ENCODE peak calls at places on chromosomes 3 and 15, in seven cellular contexts. W is adrenal gland, M is stomach, O is psoas muscle, X is neural progenitor cell, J is hepatocyte, T is GM23338. S is an unnamed sample.

GRCh38 chr15:57458255-57458850 is 82.0 kb downstream of the CGNL1 start:
- DNase-seq in M (peak), X (no peak), T (no peak), J (no peak), W (no peak), O (no peak), S (no peak)

GRCh38 chr3:60803812-60804211 is 447.4 kb downstream of the FHIT start:
- DNase-seq in M (no peak), T (no peak), O (no peak), W (no peak), X (no peak), J (no peak), S (no peak)

GRCh38 chr15:64155802-64156651 is 4.5 kb downstream of the SNX22 start:
- DNase-seq in W (peak), X (no peak), M (no peak), J (no peak), T (no peak), O (no peak), S (no peak)

GRCh38 chr15:38750816-38751215 is 186.2 kb upstream of the RASGRP1 start:
- DNase-seq in X (no peak), T (no peak), J (no peak), O (no peak), M (no peak), W (no peak), S (no peak)

GRCh38 chr3:9897408-9898372 is 5.0 kb upstream of the IL17RE start:
- DNase-seq in O (no peak), M (peak), W (peak), J (peak), X (no peak), T (no peak), S (no peak)

GRCh38 chr3:114384558-114384903 is 90.7 kb downstream of the TIGIT start:
- DNase-seq in W (no peak), M (no peak), T (no peak), X (no peak), J (no peak), O (no peak), S (no peak)

GRCh38 chr3:53194218-53195065 is 33.4 kb downstream of the PRKCD start:
- DNase-seq in T (peak), J (no peak), O (peak), W (peak), X (peak), M (no peak), S (no peak)

GRCh38 chr15:77094397-77095030 is 23.6 kb upstream of the TSPAN3 start:
- DNase-seq in M (no peak), T (peak), X (peak), W (no peak), J (no peak), O (no peak), S (no peak)

GRCh38 chr3:119292666-119293065 is 1.5 kb upstream of the ARHGAP31 start:
- DNase-seq in J (no peak), X (no peak), T (no peak), O (no peak), M (no peak), W (no peak), S (no peak)

GRCh38 chr15:43975326-43975725 is 148.5 kb downstream of the WDR76 start:
- DNase-seq in T (no peak), M (no peak), J (no peak), W (no peak), X (no peak), O (no peak), S (no peak)

GRCh38 chr3:145750657-145751056 is 410.3 kb downstream of the PLOD2 start:
- DNase-seq in J (no peak), X (no peak), M (no peak), O (no peak), W (no peak), T (no peak), S (no peak)

GRCh38 chr3:195356151-195357086 is 85.5 kb upstream of the XXYLT1 start:
- DNase-seq in W (peak), J (no peak), T (peak), M (no peak), O (peak), X (peak), S (no peak)

GRCh38 chr3:69236808-69237707 is 114.7 kb upstream of the LMOD3 start:
- DNase-seq in O (no peak), M (no peak), T (peak), X (no peak), W (no peak), J (no peak), S (no peak)

GRCh38 chr15:33279613-33280205 is 31.1 kb upstream of the RYR3 start:
- DNase-seq in M (no peak), X (no peak), O (no peak), J (no peak), W (no peak), T (peak), S (no peak)

GRCh38 chr15:50341737-50342136 is 13.3 kb downstream of the GABPB1 start:
- DNase-seq in O (no peak), M (no peak), J (no peak), W (no peak), X (no peak), T (no peak), S (no peak)

GRCh38 chr15:51191072-51191665 is 96.5 kb upstream of the TNFAIP8L3 start:
- DNase-seq in O (peak), T (no peak), M (no peak), W (no peak), X (no peak), J (no peak), S (no peak)

GRCh38 chr3:159620281-159620680 is 368.4 kb upstream of the IL12A start:
- DNase-seq in M (no peak), O (no peak), W (no peak), X (no peak), T (no peak), J (no peak), S (no peak)

GRCh38 chr3:166284994-166285393 is 447.8 kb upstream of the BCHE start:
- DNase-seq in M (no peak), J (peak), T (no peak), X (no peak), O (no peak), W (no peak), S (no peak)

GRCh38 chr3:78724886-78725285 is 1042.9 kb downstream of the ROBO1 start:
- DNase-seq in J (no peak), X (peak), M (no peak), W (no peak), O (no peak), T (peak), S (no peak)

GRCh38 chr15:67248106-67248505 is 6.4 kb downstream of the AAGAB start:
- DNase-seq in X (no peak), T (no peak), J (no peak), W (no peak), M (no peak), O (no peak), S (no peak)

GRCh38 chr3:17743660-17743995 is 1.2 kb upstream of the TBC1D5 start:
- DNase-seq in X (no peak), J (no peak), W (no peak), M (no peak), T (no peak), O (no peak), S (no peak)
- H3K4me3 ChIP-seq in X (peak), J (peak), W (no peak), M (no peak), T (peak), O (peak), S (no peak)

DNA sequence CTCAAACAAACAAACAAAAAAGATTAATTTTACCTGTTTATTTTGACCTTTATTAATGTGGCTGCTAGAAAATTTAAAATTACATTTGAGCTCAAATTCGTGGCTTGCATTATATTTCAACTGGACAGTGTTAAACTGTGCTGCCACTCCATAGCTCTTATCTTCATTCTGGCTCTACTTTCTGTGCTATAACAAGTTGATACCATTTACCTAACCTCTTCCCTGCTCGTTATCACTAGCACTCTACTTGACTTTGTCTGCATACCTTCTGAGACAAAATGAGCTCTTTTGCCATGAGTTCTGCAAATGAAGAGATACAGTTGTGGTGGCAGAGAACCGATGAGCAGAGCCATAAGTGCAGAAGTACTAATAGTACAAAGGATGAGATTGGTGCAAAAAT is 26.4 kb downstream of the MINDY2 start:
- DNase-seq in J (no peak), X (no peak), W (no peak), M (no peak), T (no peak), O (no peak), S (no peak)
- H3K4me3 ChIP-seq in J (no peak), X (no peak), W (no peak), M (no peak), T (no peak), O (no peak), S (no peak)

GRCh38 chr3:89107461-89108035 is at the start of gene EPHA3:
- DNase-seq in X (peak), W (peak), J (peak), M (peak), T (peak), O (peak), S (peak)
- H3K4me3 ChIP-seq in X (peak), W (no peak), J (peak), M (peak), T (peak), O (peak), S (peak)

GRCh38 chr15:70474682-70475438 is 288.5 kb downstream of the UACA start:
- DNase-seq in X (no peak), W (no peak), M (peak), J (no peak), O (peak), T (no peak), S (peak)
- H3K4me3 ChIP-seq in X (no peak), W (no peak), M (peak), J (no peak), O (peak), T (no peak), S (peak)

GRCh38 chr15:52787549-52788098 is 2.5 kb downstream of the ONECUT1 start:
- DNase-seq in T (peak), O (no peak), W (no peak), M (no peak), X (peak), J (no peak), S (no peak)
- H3K4me3 ChIP-seq in T (peak), O (no peak), W (no peak), M (no peak), X (peak), J (no peak), S (no peak)

GRCh38 chr15:25668236-25668635 is 194.9 kb downstream of the ATP10A start:
- DNase-seq in W (no peak), O (no peak), M (no peak), T (no peak), X (no peak), J (no peak), S (no peak)

GRCh38 chr15:25671132-25671531 is 192.0 kb downstream of the ATP10A start:
- DNase-seq in X (no peak), T (no peak), O (peak), J (peak), W (no peak), M (no peak), S (no peak)

GRCh38 chr15:25667829-25668228 is 195.3 kb downstream of the ATP10A start:
- DNase-seq in W (no peak), O (no peak), M (no peak), T (no peak), X (no peak), J (no peak), S (no peak)

GRCh38 chr15:25668901-25669300 is 194.2 kb downstream of the ATP10A start:
- DNase-seq in O (no peak), X (no peak), W (no peak), T (no peak), M (no peak), J (no peak), S (no peak)

DNA sequence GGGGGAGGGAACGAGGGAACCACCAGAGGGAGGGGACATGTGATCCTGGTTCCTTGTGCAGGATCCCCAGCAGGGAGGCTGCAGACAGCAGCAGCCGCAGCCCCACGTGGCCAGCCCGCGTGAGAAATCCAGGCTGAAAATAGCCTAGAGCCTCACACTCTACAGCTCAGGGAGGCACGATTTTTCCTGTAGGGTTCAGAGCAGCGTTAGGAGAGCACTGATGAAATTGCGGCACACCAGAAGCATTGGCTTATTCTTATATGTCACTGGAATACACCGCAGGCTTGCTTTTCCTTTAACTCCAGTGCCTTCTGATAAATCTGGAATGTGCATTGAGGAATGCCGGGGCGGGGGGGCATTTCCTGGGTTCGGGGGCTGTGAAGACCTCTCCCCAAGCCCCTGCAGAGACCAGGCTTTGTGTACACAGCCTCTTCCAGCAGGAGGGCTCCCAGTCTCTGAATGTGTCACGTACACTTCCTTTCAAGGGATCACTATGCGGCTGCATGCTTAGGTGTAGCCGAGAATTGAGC is 193.0 kb downstream of the ATP10A start:
- DNase-seq in J (peak), T (peak), M (no peak), O (peak), X (peak), W (peak), S (no peak)
- H3K4me3 ChIP-seq in J (no peak), T (peak), M (no peak), O (peak), X (peak), W (no peak), S (peak)

GRCh38 chr3:177300039-177300833 is 103.0 kb upstream of the TBL1XR1 start:
- DNase-seq in M (peak), J (peak), O (no peak), W (no peak), T (no peak), X (peak), S (no peak)
- H3K4me3 ChIP-seq in M (no peak), J (no peak), O (no peak), W (no peak), T (no peak), X (no peak), S (no peak)

GRCh38 chr15:62457100-62457499 is 292.0 kb upstream of the C2CD4B start:
- DNase-seq in W (no peak), T (no peak), J (no peak), X (no peak), M (no peak), O (no peak), S (no peak)
- H3K4me3 ChIP-seq in W (no peak), T (no peak), J (no peak), X (no peak), M (no peak), O (no peak), S (no peak)

DNA sequence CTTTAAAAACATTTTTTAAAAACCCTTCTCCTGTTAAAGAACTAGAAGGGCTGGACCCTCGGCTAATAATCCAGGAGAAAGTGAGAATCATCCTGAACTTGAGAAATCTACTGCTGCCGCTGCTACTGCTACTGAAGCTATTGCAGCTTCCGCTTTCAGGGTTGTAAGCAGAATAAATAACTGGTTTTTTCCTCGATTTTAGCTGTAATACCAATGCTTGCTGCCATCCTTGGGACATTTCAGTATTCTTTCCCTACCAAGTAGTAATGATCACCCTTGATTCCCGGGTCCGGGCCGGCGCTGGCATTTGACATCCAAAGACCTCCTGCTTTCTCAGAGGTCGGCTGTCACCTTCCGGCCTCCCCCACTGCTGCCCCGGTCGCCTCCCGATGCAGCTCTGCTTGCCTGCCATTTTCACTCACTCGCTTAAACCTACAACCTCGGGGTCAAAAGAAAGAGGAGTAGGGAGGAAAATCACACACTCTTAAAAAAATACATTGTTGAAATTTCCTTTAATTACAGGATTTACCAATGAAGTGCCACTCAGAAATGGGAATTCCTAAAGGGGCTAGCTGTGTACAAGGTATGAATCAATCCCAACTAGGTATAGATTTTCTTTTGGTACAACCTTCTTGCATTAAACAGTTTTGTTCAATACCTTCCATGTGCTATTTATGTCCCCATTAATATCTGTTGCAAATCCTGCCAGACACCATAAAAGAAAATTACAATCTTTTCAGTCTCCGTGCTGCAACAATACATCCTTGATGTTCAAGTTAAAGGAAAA is 715 bp upstream of the MECOM start:
- DNase-seq in X (peak), J (no peak), O (no peak), M (peak), W (no peak), T (peak), S (no peak)
- H3K4me3 ChIP-seq in X (peak), J (peak), O (peak), M (peak), W (no peak), T (peak), S (no peak)

GRCh38 chr3:170044280-170044679 is 6.5 kb downstream of the GPR160 start:
- DNase-seq in X (no peak), W (no peak), J (no peak), M (no peak), O (no peak), T (no peak), S (no peak)
- H3K4me3 ChIP-seq in X (no peak), W (no peak), J (no peak), M (no peak), O (no peak), T (no peak), S (no peak)